ENCODE peak calls at places on chromosome 10, in seven cellular contexts. J is sigmoid colon, B is heart left ventricle, X is neural progenitor cell, Z is mammary epithelial cell, Q is thoracic aorta, G is bronchial epithelial cell. D is an unnamed sample.

GRCh38 chr10:133177380-133178157 is 17.6 kb downstream of the KNDC1 start:
- DNase-seq in J (no peak), B (no peak), X (no peak), Z (no peak), Q (no peak), G (no peak), D (no peak)

GRCh38 chr10:113029055-113029440 is 79.0 kb downstream of the TCF7L2 start:
- DNase-seq in J (no peak), B (no peak), X (no peak), Z (peak; percentile 72), Q (no peak), G (no peak), D (no peak)

GRCh38 chr10:97081621-97082235 is 104.0 kb downstream of the SLIT1 start:
- DNase-seq in J (no peak), B (no peak), X (peak; percentile 91), Z (peak; percentile 37), Q (no peak), G (peak; percentile 42), D (peak; percentile 72)

GRCh38 chr10:74051729-74052342 is 53.9 kb downstream of the VCL start:
- DNase-seq in J (no peak), B (peak; percentile 43), X (peak; percentile 28), Z (no peak), Q (no peak), G (no peak), D (no peak)

GRCh38 chr10:30058111-30058510 is 1.3 kb downstream of the JCAD start:
- DNase-seq in J (no peak), B (no peak), X (no peak), Z (no peak), Q (no peak), G (no peak), D (no peak)

GRCh38 chr10:123021517-123021916 is 12.7 kb downstream of the ACADSB start:
- DNase-seq in J (no peak), B (no peak), X (no peak), Z (no peak), Q (no peak), G (peak; percentile 29), D (peak; percentile 21)

GRCh38 chr10:73887038-73888015 is 13.0 kb upstream of the CAMK2G start:
- DNase-seq in J (peak; percentile 91), B (peak; percentile 90), X (no peak), Z (peak; percentile 95), Q (peak; percentile 87), G (peak; percentile 93), D (peak; percentile 91)

GRCh38 chr10:11698691-11699545 is 43.3 kb upstream of the ECHDC3 start:
- DNase-seq in J (no peak), B (no peak), X (no peak), Z (no peak), Q (no peak), G (no peak), D (no peak)

GRCh38 chr10:91552706-91553105 is 80.2 kb downstream of the PPP1R3C start:
- DNase-seq in J (no peak), B (peak; percentile 56), X (peak; percentile 39), Z (no peak), Q (no peak), G (peak; percentile 18), D (peak; percentile 43)

GRCh38 chr10:90222372-90222771 is 521.0 kb downstream of the KIF20B start:
- DNase-seq in J (no peak), B (no peak), X (no peak), Z (peak; percentile 84), Q (no peak), G (peak; percentile 85), D (peak; percentile 41)

GRCh38 chr10:62036186-62037081 is 134.9 kb downstream of the ARID5B start:
- DNase-seq in J (no peak), B (no peak), X (peak; percentile 12), Z (no peak), Q (no peak), G (no peak), D (no peak)

GRCh38 chr10:98924526-98924925 is 311.1 kb downstream of the HPSE2 start:
- DNase-seq in J (no peak), B (peak; percentile 30), X (no peak), Z (no peak), Q (no peak), G (no peak), D (no peak)

GRCh38 chr10:26438534-26439269 is 561 bp downstream of the APBB1IP start:
- DNase-seq in J (peak; percentile 63), B (peak; percentile 48), X (peak; percentile 35), Z (no peak), Q (no peak), G (no peak), D (no peak)

GRCh38 chr10:62437696-62438095 is 63.5 kb downstream of the ZNF365 start:
- DNase-seq in J (no peak), B (no peak), X (peak; percentile 68), Z (peak; percentile 79), Q (no peak), G (peak; percentile 69), D (peak; percentile 85)

GRCh38 chr10:7697304-7697822 is 5.8 kb upstream of the ITIH2 start:
- DNase-seq in J (no peak), B (no peak), X (no peak), Z (no peak), Q (no peak), G (no peak), D (peak; percentile 22)

GRCh38 chr10:78290131-78290750 is 256.6 kb downstream of the RPS24 start:
- DNase-seq in J (no peak), B (no peak), X (no peak), Z (no peak), Q (no peak), G (no peak), D (no peak)

GRCh38 chr10:132802048-132802447 is 16.1 kb upstream of the NKX6-2 start:
- DNase-seq in J (no peak), B (peak; percentile 17), X (no peak), Z (no peak), Q (no peak), G (no peak), D (no peak)

GRCh38 chr10:97627731-97628130 is 5.6 kb downstream of the MORN4 start:
- DNase-seq in J (no peak), B (no peak), X (no peak), Z (no peak), Q (no peak), G (no peak), D (no peak)

GRCh38 chr10:132654708-132655661 is 117.4 kb downstream of the INPP5A start:
- DNase-seq in J (no peak), B (peak; percentile 53), X (peak; percentile 82), Z (peak; percentile 30), Q (no peak), G (peak; percentile 32), D (peak; percentile 72)

DNA sequence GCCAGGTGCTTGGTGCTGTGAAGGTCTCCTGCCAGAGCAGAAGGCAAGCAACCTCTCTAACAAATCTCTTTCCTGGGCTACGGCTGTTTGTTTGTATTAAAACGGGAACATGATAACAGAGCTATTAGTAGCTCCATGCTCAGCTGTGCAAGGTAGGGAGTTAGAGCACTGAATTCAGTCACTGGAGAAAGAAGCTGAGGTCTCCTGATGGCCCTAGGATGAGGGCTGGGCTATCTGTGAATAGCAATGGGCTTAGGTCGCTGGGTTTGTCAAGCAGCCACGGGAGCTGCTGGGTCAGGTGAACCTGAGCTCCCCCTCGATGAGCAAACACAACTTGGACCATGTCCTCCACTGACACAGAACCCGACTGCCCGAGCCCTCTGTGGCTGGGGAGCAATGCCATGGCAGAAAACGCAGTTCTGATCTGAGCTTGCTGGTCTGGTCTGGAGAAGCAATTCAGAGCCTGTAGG is 24.4 kb downstream of the TACC2 start:
- DNase-seq in J (no peak), B (peak; percentile 63), X (no peak), Z (no peak), Q (no peak), G (no peak), D (no peak)
- TF ChIP-seq CTCF in J (no peak), B (no peak), X (no peak), Z (no peak), Q (no peak), G (no peak), D (no peak)

DNA sequence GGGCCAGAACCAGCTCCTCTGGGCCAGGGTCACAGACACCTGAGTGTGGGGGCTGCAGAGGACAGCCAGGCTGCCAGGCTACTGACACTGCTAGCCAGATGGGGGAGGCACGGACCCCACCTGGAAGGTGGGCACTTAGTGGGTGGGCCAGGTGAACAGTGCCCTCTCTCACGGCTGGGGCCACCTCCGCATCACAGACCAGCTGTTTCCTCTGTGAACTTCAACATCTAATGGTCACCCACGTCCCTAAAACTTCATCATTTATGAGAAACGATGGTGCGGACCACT is 80.4 kb downstream of the MKI67 start:
- DNase-seq in J (no peak), B (no peak), X (no peak), Z (no peak), Q (no peak), G (no peak), D (no peak)
- H3K4me3 ChIP-seq in J (no peak overlapping the region), B (no peak overlapping the region), X (no peak overlapping the region), Z (no peak overlapping the region), Q (no peak overlapping the region), G (no peak overlapping the region), D (no peak overlapping the region)

DNA sequence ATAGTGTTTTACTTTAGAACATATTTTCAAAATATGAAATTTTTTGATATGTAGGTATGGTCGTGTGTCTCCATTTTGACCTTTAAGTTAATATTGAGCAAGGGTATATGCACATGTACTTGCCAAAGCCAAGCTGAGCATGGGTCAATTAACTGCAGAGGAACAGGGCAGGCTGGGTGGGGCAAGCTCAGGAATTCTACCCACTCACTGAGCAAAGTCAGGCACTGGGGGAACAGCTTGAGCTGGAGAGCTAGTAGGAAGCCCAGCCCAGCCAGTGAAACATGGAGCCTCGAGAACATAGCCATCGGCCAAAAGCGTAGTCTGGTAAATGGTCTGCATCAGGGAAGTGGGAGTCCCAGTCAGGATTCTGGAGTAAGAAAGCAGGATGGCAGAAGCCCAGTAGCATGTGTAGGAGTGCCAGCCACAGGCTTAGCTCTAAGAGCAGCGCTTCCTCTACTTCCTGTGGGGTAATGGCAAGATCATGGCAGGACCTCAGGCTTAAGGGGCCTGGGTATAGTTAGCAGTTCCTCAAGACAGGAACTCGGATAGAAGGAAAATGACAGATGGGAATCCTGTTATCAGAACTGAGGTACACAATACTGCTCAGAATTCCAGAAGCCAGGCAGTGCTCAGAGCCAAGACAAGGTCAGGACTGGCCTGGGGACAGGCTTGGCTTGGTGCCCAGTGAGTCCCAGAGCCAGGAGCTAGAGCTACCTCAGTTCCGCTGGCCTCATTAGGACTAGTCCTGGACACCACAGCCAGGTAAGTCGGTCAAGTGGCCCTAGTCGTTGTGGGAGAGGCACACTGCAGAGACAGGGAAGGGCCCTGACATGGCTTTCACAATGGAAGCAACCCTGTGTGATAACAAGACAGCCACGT is 65.4 kb upstream of the MXI1 start:
- DNase-seq in J (no peak), B (peak; percentile 79), X (no peak), Z (no peak), Q (no peak), G (no peak), D (peak; percentile 55)
- TF ChIP-seq CTCF in J (no peak), B (no peak), X (no peak), Z (no peak), Q (no peak), G (no peak), D (no peak)

GRCh38 chr10:86958831-86959736 is 685 bp downstream of the SNCG start:
- DNase-seq in J (peak; percentile 74), B (peak; percentile 79), X (no peak), Z (peak; percentile 82), Q (no peak), G (peak; percentile 76), D (peak; percentile 83)

GRCh38 chr10:86960863-86961434 is 2.5 kb downstream of the SNCG start:
- DNase-seq in J (peak; percentile 48), B (peak; percentile 22), X (no peak), Z (no peak), Q (peak; percentile 1), G (no peak), D (no peak)

GRCh38 chr10:86958109-86958830 is at the start of gene SNCG:
- DNase-seq in J (peak; percentile 65), B (peak; percentile 63), X (no peak), Z (no peak), Q (no peak), G (no peak), D (peak; percentile 52)

GRCh38 chr10:86960003-86960862 is 1.8 kb downstream of the SNCG start:
- DNase-seq in J (no peak), B (peak; percentile 63), X (peak; percentile 66), Z (peak; percentile 49), Q (peak; percentile 3), G (peak; percentile 61), D (peak; percentile 80)

GRCh38 chr10:86959737-86960002 is 1.3 kb downstream of the SNCG start:
- DNase-seq in J (no peak), B (no peak), X (no peak), Z (no peak), Q (no peak), G (no peak), D (no peak)
- H3K4me3 ChIP-seq in J (no peak overlapping the region), B (peak overlapping the region; percentile 66), X (no peak overlapping the region), Z (no peak overlapping the region), Q (peak overlapping the region; percentile 54), G (no peak overlapping the region), D (no peak overlapping the region)

D was measured in fibroblast of pulmonary artery.